ENCODE peak calls at places on chromosomes 4 and X, in five cellular contexts. W is T-helper 17 cell; Y is heart left ventricle; V is activated CD8-positive, alpha-beta memory T cell treated with anti-CD3 and anti-CD28 coated beads for 48 hours; C is adipocyte. A is an unnamed sample.

GRCh38 chr4:8582941-8583654 is 2.9 kb downstream of the GPR78 start:
- DNase-seq in W (no peak), Y (peak), V (no peak), C (no peak), A (no peak)

GRCh38 chrX:7216981-7217587 is 69.1 kb upstream of the PUDP start:
- DNase-seq in W (no peak), Y (no peak), V (no peak), C (no peak), A (no peak)

GRCh38 chr4:157514711-157515110 is 294.2 kb downstream of the GRIA2 start:
- DNase-seq in W (no peak), Y (no peak), V (no peak), C (no peak), A (no peak)

GRCh38 chr4:152310223-152310622 is 225.7 kb downstream of the FBXW7 start:
- DNase-seq in W (no peak), Y (no peak), V (no peak), C (peak), A (peak)

GRCh38 chrX:12865359-12865758 is 1.5 kb upstream of the TLR7 start:
- DNase-seq in W (no peak), Y (no peak), V (no peak), C (peak), A (peak)

GRCh38 chr4:504076-504475 is 5.1 kb downstream of the PIGG start:
- DNase-seq in W (no peak), Y (no peak), V (no peak), C (no peak), A (peak)

GRCh38 chrX:18676470-18676869 is 4.6 kb upstream of the RS1 start:
- DNase-seq in W (no peak), Y (no peak), V (no peak), C (no peak), A (peak)

GRCh38 chr4:137213372-137214173 is 318.7 kb downstream of the PCDH18 start:
- DNase-seq in W (no peak), Y (no peak), V (no peak), C (peak), A (peak)

GRCh38 chrX:16160729-16161128 is 6.6 kb upstream of the MAGEB17 start:
- DNase-seq in W (no peak), Y (no peak), V (no peak), C (peak), A (peak)

GRCh38 chr4:3314706-3315260 is 22.0 kb downstream of the RGS12 start:
- DNase-seq in W (no peak), Y (no peak), V (no peak), C (no peak), A (no peak)

GRCh38 chr4:140260227-140260626 is 106.2 kb upstream of the MAML3 start:
- DNase-seq in W (no peak), Y (no peak), V (no peak), C (peak), A (peak)

GRCh38 chrX:22015144-22015750 is 16.9 kb upstream of the PHEX start:
- DNase-seq in W (no peak), Y (no peak), V (no peak), C (no peak), A (no peak)

GRCh38 chr4:118973295-118973694 is 84.6 kb downstream of the SYNPO2 start:
- DNase-seq in W (no peak), Y (no peak), V (no peak), C (no peak), A (no peak)

GRCh38 chr4:52511825-52512224 is 147.3 kb downstream of the USP46 start:
- DNase-seq in W (no peak), Y (no peak), V (no peak), C (no peak), A (no peak)

GRCh38 chr4:20433101-20433705 is 181.5 kb downstream of the SLIT2 start:
- DNase-seq in W (no peak), Y (no peak), V (no peak), C (no peak), A (no peak)

GRCh38 chr4:148776944-148777343 is 334.7 kb upstream of the NR3C2 start:
- DNase-seq in W (no peak), Y (no peak), V (no peak), C (peak), A (no peak)

GRCh38 chr4:10117424-10118354 is 1.1 kb upstream of the WDR1 start:
- DNase-seq in W (peak), Y (no peak), V (no peak), C (no peak), A (peak)

GRCh38 chrX:152915541-152916241 is 17.8 kb downstream of the ZNF185 start:
- DNase-seq in W (no peak), Y (no peak), V (no peak), C (peak), A (peak)

A was measured in fibroblast of villous mesenchyme.